ENCODE peak calls at places on chromosomes 4 and X, in five cellular contexts. O is HEK293T; B is suprapubic skin; T is A549; W is CD4-positive, CD25-positive, alpha-beta regulatory T cell. X is an unnamed sample.

GRCh38 chrX:78650906-78651437 is 8.2 kb downstream of the RTL3 start:
- DNase-seq in O (no peak), B (no peak), T (no peak), W (no peak), X (no peak)

GRCh38 chr4:20043992-20044391 is 207.7 kb upstream of the SLIT2 start:
- DNase-seq in O (no peak), B (no peak), T (no peak), W (no peak), X (no peak)

GRCh38 chr4:82748176-82748575 is 50.4 kb downstream of the SCD5 start:
- DNase-seq in O (no peak), B (no peak), T (no peak), W (no peak), X (no peak)

GRCh38 chr4:89528525-89529133 is 221.0 kb upstream of the GPRIN3 start:
- DNase-seq in O (no peak), B (no peak), T (no peak), W (peak), X (no peak)

GRCh38 chrX:31508338-31508737 is 436.5 kb upstream of the FTHL17 start:
- DNase-seq in O (no peak), B (no peak), T (no peak), W (no peak), X (no peak)

GRCh38 chrX:111164728-111165127 is 68.7 kb downstream of the PAK3 start:
- DNase-seq in O (peak), B (no peak), T (peak), W (no peak), X (no peak)

GRCh38 chr4:41369680-41370079 is 113.0 kb downstream of the UCHL1 start:
- DNase-seq in O (no peak), B (no peak), T (no peak), W (no peak), X (no peak)

GRCh38 chr4:46586566-46586965 is 196.6 kb upstream of the GABRA2 start:
- DNase-seq in O (no peak), B (no peak), T (no peak), W (no peak), X (no peak)

GRCh38 chr4:184347251-184348239 is 126.8 kb downstream of the IRF2 start:
- DNase-seq in O (peak), B (no peak), T (peak), W (no peak), X (no peak)

GRCh38 chr4:75637176-75637575 is 6.8 kb upstream of the CDKL2 start:
- DNase-seq in O (no peak), B (no peak), T (no peak), W (no peak), X (no peak)

GRCh38 chrX:281166-281999 is at the start of gene PLCXD1:
- DNase-seq in O (no peak), B (peak), T (peak), W (no peak), X (no peak)

GRCh38 chr4:2263701-2264321 is 1.9 kb upstream of the MXD4 start:
- DNase-seq in O (no peak), B (peak), T (no peak), W (no peak), X (no peak)

GRCh38 chr4:94947681-94948108 is 189.9 kb downstream of the BMPR1B start:
- DNase-seq in O (no peak), B (no peak), T (no peak), W (no peak), X (no peak)

GRCh38 chrX:129956765-129957164 is 25.7 kb upstream of the BCORL1 start:
- DNase-seq in O (no peak), B (no peak), T (no peak), W (no peak), X (no peak)

GRCh38 chr4:113745724-113746123 is 15.8 kb downstream of the CAMK2D start:
- DNase-seq in O (no peak), B (no peak), T (no peak), W (no peak), X (no peak)

GRCh38 chrX:18290200-18290599 is 64.3 kb downstream of the SCML2 start:
- DNase-seq in O (peak), B (no peak), T (no peak), W (no peak), X (no peak)

GRCh38 chrX:63275127-63275526 is 76.0 kb downstream of the SPIN4 start:
- DNase-seq in O (peak), B (no peak), T (peak), W (no peak), X (no peak)

GRCh38 chr4:8182858-8183725 is 16.0 kb upstream of the SH3TC1 start:
- DNase-seq in O (peak), B (peak), T (peak), W (no peak), X (no peak)

GRCh38 chr4:151807220-151807619 is 46.4 kb upstream of the GATB start:
- DNase-seq in O (no peak), B (peak), T (no peak), W (no peak), X (no peak)

GRCh38 chr4:69707807-69708206 is 52.6 kb downstream of the SULT1B1 start:
- DNase-seq in O (no peak), B (no peak), T (no peak), W (no peak), X (no peak)

GRCh38 chr4:81369898-81370297 is 101.8 kb downstream of the RASGEF1B start:
- DNase-seq in O (no peak), B (no peak), T (no peak), W (no peak), X (no peak)

X was measured in type B pancreatic cell.